ENCODE peak calls at places on chromosomes 4 and X, in six cellular contexts. One of them, this sample, is unnamed.

GRCh38 chr4:22264261-22264660 is 251.6 kb downstream of the ADGRA3 start:
- DNase-seq in neural progenitor cell: no peak
- DNase-seq in MM.1S: no peak
- DNase-seq in SK-N-SH: no peak
- DNase-seq in HCT116: no peak
- DNase-seq in GM23248: no peak
- DNase-seq in this sample: no peak

GRCh38 chr4:109708990-109709389 is 5.7 kb upstream of the CASP6 start:
- DNase-seq in neural progenitor cell: no peak
- DNase-seq in SK-N-SH: no peak
- DNase-seq in HCT116: no peak
- DNase-seq in MM.1S: peak
- DNase-seq in GM23248: no peak
- DNase-seq in this sample: no peak

GRCh38 chr4:24794916-24795665 is at the start of gene SOD3:
- DNase-seq in HCT116: no peak
- DNase-seq in GM23248: peak
- DNase-seq in SK-N-SH: no peak
- DNase-seq in MM.1S: no peak
- DNase-seq in neural progenitor cell: peak
- DNase-seq in this sample: peak

GRCh38 chrX:46710425-46710824 is 48.5 kb downstream of the SLC9A7 start:
- DNase-seq in SK-N-SH: no peak
- DNase-seq in neural progenitor cell: no peak
- DNase-seq in GM23248: peak
- DNase-seq in HCT116: no peak
- DNase-seq in MM.1S: no peak
- DNase-seq in this sample: peak

GRCh38 chr4:15004701-15005301 is 2.5 kb downstream of the CPEB2 start:
- DNase-seq in SK-N-SH: peak
- DNase-seq in MM.1S: peak
- DNase-seq in GM23248: peak
- DNase-seq in neural progenitor cell: peak
- DNase-seq in HCT116: no peak
- DNase-seq in this sample: peak

GRCh38 chr4:181960384-181960783 is 282.8 kb upstream of the TENM3 start:
- DNase-seq in SK-N-SH: no peak
- DNase-seq in neural progenitor cell: no peak
- DNase-seq in HCT116: no peak
- DNase-seq in GM23248: no peak
- DNase-seq in MM.1S: no peak
- DNase-seq in this sample: no peak

GRCh38 chr4:8846864-8847263 is 24.8 kb downstream of the HMX1 start:
- DNase-seq in MM.1S: no peak
- DNase-seq in HCT116: peak
- DNase-seq in neural progenitor cell: no peak
- DNase-seq in SK-N-SH: no peak
- DNase-seq in GM23248: no peak
- DNase-seq in this sample: no peak

GRCh38 chr4:37802068-37802666 is 24.3 kb upstream of the PGM2 start:
- DNase-seq in SK-N-SH: peak
- DNase-seq in GM23248: peak
- DNase-seq in MM.1S: peak
- DNase-seq in neural progenitor cell: peak
- DNase-seq in HCT116: peak
- DNase-seq in this sample: peak

GRCh38 chrX:74458738-74459137 is 37.4 kb downstream of the SLC16A2 start:
- DNase-seq in neural progenitor cell: no peak
- DNase-seq in GM23248: peak
- DNase-seq in SK-N-SH: no peak
- DNase-seq in HCT116: no peak
- DNase-seq in MM.1S: no peak
- DNase-seq in this sample: peak

GRCh38 chrX:37796805-37797204 is 16.9 kb downstream of the CYBB start:
- DNase-seq in SK-N-SH: no peak
- DNase-seq in MM.1S: peak
- DNase-seq in GM23248: no peak
- DNase-seq in HCT116: no peak
- DNase-seq in neural progenitor cell: no peak
- DNase-seq in this sample: no peak

DNA sequence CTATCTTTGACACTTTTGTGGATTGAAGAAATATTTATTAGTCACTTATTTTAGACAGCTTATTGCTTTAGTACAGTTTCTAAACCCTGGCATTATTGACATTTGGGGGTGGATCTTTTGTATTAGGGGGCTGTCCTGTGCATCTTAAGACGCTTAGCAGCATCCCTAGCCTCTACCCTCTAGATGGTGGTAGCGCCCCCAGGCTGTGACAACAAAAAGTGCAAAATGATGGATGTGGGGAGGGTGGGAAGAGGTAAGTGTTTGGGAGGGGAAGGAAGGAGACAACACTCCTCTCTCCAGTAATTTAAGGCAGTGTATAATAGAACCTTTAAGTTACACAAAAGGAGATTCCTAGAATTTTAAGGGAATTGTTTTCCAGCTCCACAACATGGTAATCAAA is 1210.6 kb downstream of the C4orf33 start:
- DNase-seq in SK-N-SH: no peak
- DNase-seq in MM.1S: no peak
- DNase-seq in HCT116: no peak
- DNase-seq in GM23248: no peak
- DNase-seq in neural progenitor cell: peak
- DNase-seq in this sample: no peak
- TF ChIP-seq EZH2phosphoT487 in SK-N-SH: no peak
- TF ChIP-seq EZH2phosphoT487 in MM.1S: no peak
- TF ChIP-seq EZH2phosphoT487 in HCT116: no peak
- TF ChIP-seq EZH2phosphoT487 in GM23248: no peak
- TF ChIP-seq EZH2phosphoT487 in neural progenitor cell: no peak
- TF ChIP-seq EZH2phosphoT487 in this sample: no peak

GRCh38 chr4:658031-658667 is 15.9 kb downstream of the ATP5ME start:
- DNase-seq in GM23248: no peak
- DNase-seq in SK-N-SH: no peak
- DNase-seq in HCT116: no peak
- DNase-seq in MM.1S: no peak
- DNase-seq in neural progenitor cell: no peak
- DNase-seq in this sample: no peak

GRCh38 chr4:655735-656151 is 18.3 kb downstream of the ATP5ME start:
- DNase-seq in neural progenitor cell: peak
- DNase-seq in HCT116: no peak
- DNase-seq in MM.1S: no peak
- DNase-seq in GM23248: no peak
- DNase-seq in SK-N-SH: no peak
- DNase-seq in this sample: no peak

GRCh38 chr4:654871-655734 is 19.0 kb downstream of the ATP5ME start:
- DNase-seq in neural progenitor cell: peak
- DNase-seq in HCT116: no peak
- DNase-seq in GM23248: no peak
- DNase-seq in MM.1S: no peak
- DNase-seq in SK-N-SH: no peak
- DNase-seq in this sample: no peak

GRCh38 chr4:657338-658030 is 16.6 kb downstream of the ATP5ME start:
- DNase-seq in SK-N-SH: no peak
- DNase-seq in HCT116: no peak
- DNase-seq in GM23248: peak
- DNase-seq in neural progenitor cell: peak
- DNase-seq in MM.1S: no peak
- DNase-seq in this sample: no peak

GRCh38 chr4:656651-657337 is 17.3 kb downstream of the ATP5ME start:
- DNase-seq in GM23248: peak
- DNase-seq in MM.1S: no peak
- DNase-seq in neural progenitor cell: peak
- DNase-seq in HCT116: no peak
- DNase-seq in SK-N-SH: peak
- DNase-seq in this sample: no peak
- H3K9ac ChIP-seq in GM23248: no peak
- H3K9ac ChIP-seq in MM.1S: no peak
- H3K9ac ChIP-seq in neural progenitor cell: no peak
- H3K9ac ChIP-seq in HCT116: no peak
- H3K9ac ChIP-seq in SK-N-SH: no peak
- H3K9ac ChIP-seq in this sample: no peak

GRCh38 chr4:26713563-26714145 is 129.8 kb downstream of the TBC1D19 start:
- DNase-seq in neural progenitor cell: no peak
- DNase-seq in HCT116: no peak
- DNase-seq in MM.1S: no peak
- DNase-seq in SK-N-SH: no peak
- DNase-seq in GM23248: no peak
- DNase-seq in this sample: no peak

GRCh38 chr4:26707342-26707741 is 123.5 kb downstream of the TBC1D19 start:
- DNase-seq in HCT116: no peak
- DNase-seq in GM23248: no peak
- DNase-seq in MM.1S: no peak
- DNase-seq in neural progenitor cell: no peak
- DNase-seq in SK-N-SH: no peak
- DNase-seq in this sample: no peak

DNA sequence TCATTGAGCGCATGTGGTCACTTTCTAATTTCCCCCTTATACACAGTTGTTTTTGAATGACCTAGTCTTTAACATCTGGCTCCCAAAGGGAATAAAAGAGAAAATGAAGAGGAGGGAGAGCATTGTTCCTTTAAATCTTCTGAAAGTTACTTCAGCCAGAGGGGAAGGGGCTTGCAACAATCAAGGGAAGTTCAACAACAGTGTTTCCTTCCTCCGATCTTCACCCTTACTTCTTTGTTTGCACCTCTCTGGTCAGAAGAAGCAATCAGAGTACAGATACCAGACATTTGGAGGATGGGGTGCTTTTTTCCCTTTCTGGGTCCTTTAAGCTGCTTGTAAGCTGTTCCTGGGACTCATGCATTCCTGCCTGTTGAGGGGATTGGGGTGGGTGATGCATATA is 125.4 kb downstream of the TBC1D19 start:
- DNase-seq in MM.1S: no peak
- DNase-seq in HCT116: no peak
- DNase-seq in SK-N-SH: no peak
- DNase-seq in GM23248: no peak
- DNase-seq in neural progenitor cell: no peak
- DNase-seq in this sample: no peak
- H3K4me2 ChIP-seq in MM.1S: no peak
- H3K4me2 ChIP-seq in HCT116: no peak
- H3K4me2 ChIP-seq in SK-N-SH: no peak
- H3K4me2 ChIP-seq in GM23248: no peak
- H3K4me2 ChIP-seq in neural progenitor cell: no peak
- H3K4me2 ChIP-seq in this sample: no peak

DNA sequence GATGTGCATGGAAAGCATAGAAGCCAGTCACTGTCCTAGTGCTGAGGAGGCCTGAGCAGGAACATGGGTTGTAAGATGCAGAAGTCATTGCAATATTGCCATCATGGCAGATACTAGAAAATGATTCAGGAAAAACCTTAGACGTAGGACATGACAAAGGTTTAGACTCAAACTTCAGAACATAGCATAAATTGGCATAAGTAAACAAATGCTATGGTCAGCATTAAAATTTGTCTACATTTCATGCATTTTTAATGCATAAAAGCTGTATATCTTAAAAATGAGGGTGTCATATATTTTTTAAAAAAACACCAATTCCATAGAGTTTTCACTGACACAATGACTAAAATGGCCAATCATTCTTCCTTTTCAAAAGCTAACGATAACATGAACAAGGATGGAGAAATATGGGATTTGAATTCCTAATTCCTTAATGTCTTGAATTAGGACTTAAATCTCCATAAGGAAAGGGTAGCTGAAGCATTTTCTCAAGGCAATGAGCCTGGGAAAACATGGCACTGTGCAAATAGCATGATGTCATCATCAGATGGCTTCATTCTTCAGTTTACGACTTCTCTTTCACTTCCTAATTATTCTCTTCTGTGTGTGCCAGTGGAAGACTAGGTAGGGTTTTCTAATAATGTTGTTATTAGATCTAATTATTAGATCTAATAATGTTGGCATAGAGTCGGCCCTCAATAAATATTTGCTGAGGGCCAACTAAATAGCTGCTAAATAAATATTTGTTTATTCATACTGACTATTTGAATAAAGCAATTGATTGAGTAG is 125.1 kb upstream of the FRG1 start:
- DNase-seq in neural progenitor cell: no peak
- DNase-seq in HCT116: no peak
- DNase-seq in MM.1S: no peak
- DNase-seq in SK-N-SH: no peak
- DNase-seq in GM23248: no peak
- DNase-seq in this sample: no peak
- TF ChIP-seq EZH2phosphoT487 in neural progenitor cell: no peak
- TF ChIP-seq EZH2phosphoT487 in HCT116: no peak
- TF ChIP-seq EZH2phosphoT487 in MM.1S: no peak
- TF ChIP-seq EZH2phosphoT487 in SK-N-SH: no peak
- TF ChIP-seq EZH2phosphoT487 in GM23248: no peak
- TF ChIP-seq EZH2phosphoT487 in this sample: no peak

GRCh38 chrX:103503163-103503852 is 16.0 kb downstream of the RAB40A start:
- DNase-seq in MM.1S: no peak
- DNase-seq in SK-N-SH: peak
- DNase-seq in GM23248: peak
- DNase-seq in HCT116: no peak
- DNase-seq in neural progenitor cell: no peak
- DNase-seq in this sample: peak
- H3K9ac ChIP-seq in MM.1S: no peak
- H3K9ac ChIP-seq in SK-N-SH: no peak
- H3K9ac ChIP-seq in GM23248: peak
- H3K9ac ChIP-seq in HCT116: no peak
- H3K9ac ChIP-seq in neural progenitor cell: no peak
- H3K9ac ChIP-seq in this sample: no peak

GRCh38 chr4:107392951-107393350 is 327.1 kb downstream of the PAPSS1 start:
- DNase-seq in MM.1S: no peak
- DNase-seq in neural progenitor cell: no peak
- DNase-seq in HCT116: no peak
- DNase-seq in SK-N-SH: peak
- DNase-seq in GM23248: peak
- DNase-seq in this sample: no peak

GRCh38 chr4:107389965-107390364 is 330.1 kb downstream of the PAPSS1 start:
- DNase-seq in MM.1S: no peak
- DNase-seq in SK-N-SH: no peak
- DNase-seq in neural progenitor cell: no peak
- DNase-seq in HCT116: no peak
- DNase-seq in GM23248: no peak
- DNase-seq in this sample: no peak

GRCh38 chr4:107391009-107391629 is 328.9 kb downstream of the PAPSS1 start:
- DNase-seq in neural progenitor cell: no peak
- DNase-seq in MM.1S: no peak
- DNase-seq in HCT116: no peak
- DNase-seq in SK-N-SH: no peak
- DNase-seq in GM23248: no peak
- DNase-seq in this sample: no peak

GRCh38 chr4:107391630-107392028 is 328.4 kb downstream of the PAPSS1 start:
- DNase-seq in HCT116: no peak
- DNase-seq in MM.1S: no peak
- DNase-seq in neural progenitor cell: no peak
- DNase-seq in SK-N-SH: no peak
- DNase-seq in GM23248: peak
- DNase-seq in this sample: no peak

DNA sequence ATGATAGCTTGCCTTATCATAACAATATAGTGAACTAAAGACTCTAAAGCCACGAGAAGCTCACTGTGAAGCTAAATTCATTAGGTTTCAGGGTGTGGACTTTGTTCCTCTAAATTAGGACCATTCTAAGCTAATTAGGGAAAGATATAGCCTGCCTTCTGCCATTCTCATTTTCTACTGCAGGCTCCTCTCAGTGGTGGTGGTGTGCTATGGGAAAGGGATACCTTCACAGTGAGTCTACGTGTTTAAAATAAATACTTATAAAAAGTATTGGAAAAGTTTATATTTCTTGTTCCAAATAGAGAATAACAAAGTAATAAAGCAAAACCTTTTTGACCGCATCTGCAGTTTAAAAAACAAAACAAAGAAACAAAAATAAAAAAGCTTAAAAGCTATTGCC is 327.7 kb downstream of the PAPSS1 start:
- DNase-seq in SK-N-SH: no peak
- DNase-seq in MM.1S: no peak
- DNase-seq in HCT116: no peak
- DNase-seq in GM23248: no peak
- DNase-seq in neural progenitor cell: no peak
- DNase-seq in this sample: no peak
- H3K4me2 ChIP-seq in SK-N-SH: peak
- H3K4me2 ChIP-seq in MM.1S: no peak
- H3K4me2 ChIP-seq in HCT116: no peak
- H3K4me2 ChIP-seq in GM23248: peak
- H3K4me2 ChIP-seq in neural progenitor cell: no peak
- H3K4me2 ChIP-seq in this sample: no peak